ENCODE peak calls at places on chromosome 13, in nine cellular contexts. R, Q, T, L, S, B, X, J and D are unnamed samples.

GRCh38 chr13:39596176-39596575 is 6.8 kb downstream of the LHFPL6 start:
- DNase-seq in R (no peak), Q (no peak), T (no peak), L (no peak), S (no peak), B (no peak), X (no peak), J (no peak), D (no peak)

GRCh38 chr13:24802074-24802473 is 38.1 kb downstream of the RNF17 start:
- DNase-seq in R (no peak), Q (no peak), T (no peak), L (no peak), S (no peak), B (no peak), X (no peak), J (no peak), D (peak; percentile 75)

GRCh38 chr13:42812311-42812710 is 30.9 kb downstream of the FAM216B start:
- DNase-seq in R (no peak), Q (no peak), T (no peak), L (peak; percentile 13), S (no peak), B (no peak), X (no peak), J (no peak), D (no peak)

GRCh38 chr13:77919351-77920294 is 992 bp upstream of the EDNRB start:
- DNase-seq in R (peak; percentile 43), Q (no peak), T (no peak), L (peak; percentile 52), S (no peak), B (peak; percentile 42), X (no peak), J (no peak), D (peak; percentile 39)

GRCh38 chr13:46043647-46044046 is 8.9 kb downstream of the ZC3H13 start:
- DNase-seq in R (no peak), Q (no peak), T (no peak), L (no peak), S (no peak), B (no peak), X (no peak), J (no peak), D (no peak)

GRCh38 chr13:97382276-97382675 is 51.7 kb upstream of the RAP2A start:
- DNase-seq in R (no peak), Q (no peak), T (no peak), L (no peak), S (no peak), B (no peak), X (no peak), J (no peak), D (no peak)

GRCh38 chr13:101875717-101876393 is 423.4 kb downstream of the ITGBL1 start:
- DNase-seq in R (no peak), Q (no peak), T (no peak), L (peak; percentile 25), S (no peak), B (no peak), X (no peak), J (peak; percentile 2), D (peak; percentile 94)

GRCh38 chr13:32988588-32989256 is 27.5 kb upstream of the KL start:
- DNase-seq in R (no peak), Q (no peak), T (no peak), L (no peak), S (no peak), B (no peak), X (peak; percentile 4), J (no peak), D (peak; percentile 74)

GRCh38 chr13:42056585-42056984 is 8.1 kb downstream of the DGKH start:
- DNase-seq in R (no peak), Q (no peak), T (no peak), L (no peak), S (no peak), B (no peak), X (no peak), J (no peak), D (no peak)

GRCh38 chr13:44449999-44450821 is 76.6 kb downstream of the SERP2 start:
- DNase-seq in R (no peak), Q (no peak), T (no peak), L (no peak), S (no peak), B (no peak), X (no peak), J (no peak), D (peak; percentile 57)

GRCh38 chr13:33206945-33207615 is 78.5 kb downstream of the STARD13 start:
- DNase-seq in R (no peak), Q (no peak), T (no peak), L (no peak), S (no peak), B (no peak), X (no peak), J (no peak), D (no peak)

GRCh38 chr13:41352935-41353801 is 42.1 kb downstream of the NAA16 start:
- DNase-seq in R (peak; percentile 35), Q (peak; percentile 55), T (peak; percentile 38), L (peak; percentile 69), S (no peak), B (no peak), X (peak; percentile 65), J (peak; percentile 21), D (peak; percentile 85)

GRCh38 chr13:89465366-89465765 is 1794.2 kb downstream of the SLITRK5 start:
- DNase-seq in R (no peak), Q (no peak), T (no peak), L (peak; percentile 6), S (no peak), B (no peak), X (peak; percentile 18), J (no peak), D (peak; percentile 75)

GRCh38 chr13:39051157-39051556 is 12.9 kb downstream of the NHLRC3 start:
- DNase-seq in R (no peak), Q (no peak), T (no peak), L (peak; percentile 67), S (no peak), B (no peak), X (peak; percentile 13), J (peak; percentile 3), D (peak; percentile 48)

GRCh38 chr13:29996316-29996715 is 145.9 kb upstream of the UBL3 start:
- DNase-seq in R (no peak), Q (no peak), T (no peak), L (no peak), S (no peak), B (no peak), X (no peak), J (no peak), D (no peak)

GRCh38 chr13:43784491-43784890 is 2.3 kb downstream of the ENOX1 start:
- DNase-seq in R (no peak), Q (no peak), T (no peak), L (peak; percentile 34), S (no peak), B (no peak), X (no peak), J (no peak), D (peak; percentile 79)

GRCh38 chr13:113453962-113454361 is 674 bp upstream of the ADPRHL1 start:
- DNase-seq in R (no peak), Q (no peak), T (no peak), L (peak; percentile 76), S (no peak), B (no peak), X (no peak), J (no peak), D (no peak)

GRCh38 chr13:105441406-105441805 is 1094.1 kb downstream of the EFNB2 start:
- DNase-seq in R (no peak), Q (no peak), T (no peak), L (no peak), S (no peak), B (no peak), X (no peak), J (no peak), D (no peak)

GRCh38 chr13:89822467-89822866 is 1525.0 kb upstream of the MIR17HG start:
- DNase-seq in R (no peak), Q (no peak), T (no peak), L (no peak), S (no peak), B (no peak), X (no peak), J (no peak), D (no peak)

GRCh38 chr13:87084192-87084591 is 587.0 kb upstream of the SLITRK5 start:
- DNase-seq in R (no peak), Q (no peak), T (no peak), L (no peak), S (no peak), B (no peak), X (no peak), J (no peak), D (no peak)

GRCh38 chr13:33911521-33911920 is 93.6 kb downstream of the RFC3 start:
- DNase-seq in R (no peak), Q (no peak), T (no peak), L (no peak), S (no peak), B (no peak), X (no peak), J (no peak), D (no peak)

GRCh38 chr13:30698023-30698422 is 37.3 kb upstream of the ALOX5AP start:
- DNase-seq in R (no peak), Q (no peak), T (no peak), L (peak; percentile 61), S (no peak), B (no peak), X (no peak), J (no peak), D (peak; percentile 81)

GRCh38 chr13:113657851-113658741 is at the start of gene ATP4B:
- DNase-seq in R (no peak), Q (no peak), T (no peak), L (no peak), S (no peak), B (no peak), X (no peak), J (no peak), D (no peak)

GRCh38 chr13:21361123-21361522 is 98.0 kb downstream of the ZDHHC20 start:
- DNase-seq in R (peak; percentile 1), Q (no peak), T (no peak), L (no peak), S (no peak), B (no peak), X (no peak), J (no peak), D (no peak)

GRCh38 chr13:41917641-41918040 is 43.3 kb downstream of the VWA8 start:
- DNase-seq in R (no peak), Q (no peak), T (no peak), L (peak; percentile 60), S (no peak), B (no peak), X (peak; percentile 55), J (no peak), D (no peak)

GRCh38 chr13:113187263-113187669 is 21.2 kb downstream of the PCID2 start:
- DNase-seq in R (no peak), Q (peak; percentile 27), T (peak; percentile 26), L (peak; percentile 99), S (peak; percentile 66), B (no peak), X (peak; percentile 25), J (peak; percentile 91), D (peak; percentile 100)

GRCh38 chr13:98999635-98999952 is 21.7 kb upstream of the DOCK9 start:
- DNase-seq in R (no peak), Q (no peak), T (no peak), L (peak; percentile 73), S (no peak), B (no peak), X (no peak), J (no peak), D (no peak)

GRCh38 chr13:104382941-104383340 is 1316.7 kb upstream of the SLC10A2 start:
- DNase-seq in R (no peak), Q (no peak), T (no peak), L (peak; percentile 7), S (no peak), B (no peak), X (no peak), J (no peak), D (no peak)

GRCh38 chr13:47332149-47332548 is 435.3 kb upstream of the HTR2A start:
- DNase-seq in R (no peak), Q (no peak), T (no peak), L (peak; percentile 73), S (no peak), B (no peak), X (no peak), J (no peak), D (peak; percentile 29)

GRCh38 chr13:50463662-50464061 is 379.8 kb downstream of the DLEU7 start:
- DNase-seq in R (no peak), Q (no peak), T (no peak), L (no peak), S (no peak), B (no peak), X (no peak), J (no peak), D (no peak)

GRCh38 chr13:77510156-77510555 is 25.4 kb upstream of the SCEL start:
- DNase-seq in R (no peak), Q (no peak), T (no peak), L (no peak), S (no peak), B (no peak), X (no peak), J (no peak), D (no peak)